ENCODE peak calls at places on chromosomes 11 and 22, in six cellular contexts. Z is stomach; K is effector memory CD4-positive, alpha-beta T cell; D is right cardiac atrium; S is body of pancreas; L is IMR-90. V is an unnamed sample.

GRCh38 chr11:13800901-13801300 is 132.4 kb downstream of the FAR1 start:
- DNase-seq in D (no peak), Z (no peak), S (no peak), L (no peak), K (no peak), V (no peak)

GRCh38 chr22:17710023-17710422 is 64.2 kb downstream of the BID start:
- DNase-seq in D (no peak), S (no peak), L (no peak), K (no peak), Z (no peak), V (no peak)

GRCh38 chr11:13221722-13222121 is 55.9 kb upstream of the BMAL1 start:
- DNase-seq in D (no peak), Z (no peak), K (no peak), S (no peak), L (no peak), V (no peak)

GRCh38 chr11:129267716-129268115 is 75.6 kb upstream of the ARHGAP32 start:
- DNase-seq in D (no peak), S (no peak), Z (no peak), K (no peak), L (no peak), V (no peak)

GRCh38 chr11:9852465-9852864 is 188.6 kb downstream of the SWAP70 start:
- DNase-seq in K (no peak), S (no peak), D (no peak), Z (no peak), L (no peak), V (no peak)

GRCh38 chr11:45556851-45557707 is 108.3 kb downstream of the CHST1 start:
- DNase-seq in L (no peak), S (no peak), Z (no peak), K (no peak), D (peak; percentile 81), V (no peak)

GRCh38 chr11:118277312-118277711 is 13.2 kb upstream of the MPZL2 start:
- DNase-seq in L (peak; percentile 36), K (no peak), S (no peak), Z (peak; percentile 41), D (no peak), V (no peak)

GRCh38 chr11:118619444-118620205 is 12.2 kb downstream of the PHLDB1 start:
- DNase-seq in Z (no peak), D (peak; percentile 83), S (no peak), K (no peak), L (peak; percentile 98), V (no peak)

GRCh38 chr22:30252411-30253204 is 6.0 kb upstream of the LIF start:
- DNase-seq in K (no peak), L (no peak), Z (peak; percentile 41), S (no peak), D (no peak), V (peak; percentile 76)

GRCh38 chr11:63567044-63567840 is 4.1 kb upstream of the PLAAT2 start:
- DNase-seq in S (peak; percentile 44), Z (no peak), D (no peak), L (peak; percentile 88), K (peak; percentile 73), V (peak; percentile 55)

GRCh38 chr11:2762451-2762850 is 62.7 kb upstream of the KCNQ1OT1 start:
- DNase-seq in S (no peak), L (no peak), D (no peak), K (no peak), Z (peak; percentile 22), V (peak; percentile 15)

GRCh38 chr22:40325315-40325714 is 21.0 kb upstream of the ADSL start:
- DNase-seq in D (no peak), K (peak; percentile 20), Z (no peak), L (no peak), S (no peak), V (no peak)

GRCh38 chr11:27998552-27998951 is 109.4 kb downstream of the KIF18A start:
- DNase-seq in K (no peak), S (no peak), D (no peak), L (no peak), Z (no peak), V (no peak)

GRCh38 chr11:78281511-78281910 is 92.8 kb downstream of the USP35 start:
- DNase-seq in S (no peak), Z (no peak), L (peak; percentile 23), D (no peak), K (no peak), V (no peak)

GRCh38 chr22:30251661-30252226 is 5.2 kb upstream of the LIF start:
- DNase-seq in K (no peak), Z (no peak), S (no peak), D (peak; percentile 62), L (peak; percentile 82), V (no peak)

GRCh38 chr11:12118940-12119339 is 8.6 kb downstream of the MICAL2 start:
- DNase-seq in S (no peak), K (no peak), L (peak; percentile 46), Z (no peak), D (no peak), V (no peak)

GRCh38 chr11:77346906-77347603 is 45.6 kb upstream of the GDPD4 start:
- DNase-seq in K (no peak), S (no peak), L (peak; percentile 94), D (no peak), Z (no peak), V (no peak)

GRCh38 chr11:45212566-45213315 is 66.3 kb downstream of the PRDM11 start:
- DNase-seq in S (no peak), Z (no peak), K (no peak), L (no peak), D (no peak), V (no peak)

GRCh38 chr11:104148074-104148473 is 15.9 kb downstream of the PDGFD start:
- DNase-seq in L (peak; percentile 74), K (no peak), S (no peak), D (no peak), Z (no peak), V (no peak)

GRCh38 chr22:30036656-30037055 is 43.6 kb upstream of the HORMAD2 start:
- DNase-seq in S (no peak), L (peak; percentile 28), D (no peak), K (no peak), Z (no peak), V (no peak)

GRCh38 chr22:45579806-45580702 is 77.4 kb downstream of the FBLN1 start:
- DNase-seq in Z (no peak), K (no peak), S (no peak), D (peak; percentile 8), L (no peak), V (no peak)

GRCh38 chr11:68843052-68843561 is 1.4 kb upstream of the CPT1A start:
- DNase-seq in D (no peak), K (peak; percentile 29), L (peak; percentile 29), S (no peak), Z (peak; percentile 63), V (peak; percentile 32)

GRCh38 chr11:68682531-68682931 is 1.8 kb upstream of the GAL start:
- DNase-seq in K (no peak), L (peak; percentile 24), S (no peak), Z (no peak), D (no peak), V (no peak)

GRCh38 chr11:96094156-96094555 is 170.2 kb upstream of the MTMR2 start:
- DNase-seq in Z (no peak), S (no peak), D (no peak), L (no peak), K (no peak), V (no peak)

GRCh38 chr11:96097844-96098421 is 174.0 kb upstream of the MTMR2 start:
- DNase-seq in Z (no peak), S (no peak), K (no peak), D (no peak), L (peak; percentile 36), V (peak; percentile 43)

GRCh38 chr11:96096360-96096759 is 172.5 kb upstream of the MTMR2 start:
- DNase-seq in D (no peak), L (no peak), K (no peak), Z (no peak), S (no peak), V (no peak)

GRCh38 chr11:96098511-96099241 is 174.8 kb upstream of the MTMR2 start:
- DNase-seq in D (no peak), Z (no peak), L (peak; percentile 59), S (peak; percentile 15), K (no peak), V (peak; percentile 43)

GRCh38 chr11:96095884-96096301 is 172.0 kb upstream of the MTMR2 start:
- DNase-seq in L (no peak), K (no peak), S (peak; percentile 51), D (no peak), Z (peak; percentile 58), V (peak; percentile 53)
- H3K27ac ChIP-seq in L (no peak overlapping the region), K (no peak overlapping the region), S (peak overlapping the region; percentile 53), D (no peak overlapping the region), Z (peak overlapping the region; percentile 79), V (peak overlapping the region; percentile 28)

GRCh38 chr22:37229012-37229804 is 14.9 kb downstream of the RAC2 start:
- DNase-seq in L (peak; percentile 87), D (no peak), S (no peak), K (no peak), Z (no peak), V (no peak)
- H3K27ac ChIP-seq in L (peak overlapping the region; percentile 15), D (no peak overlapping the region), S (no peak overlapping the region), K (peak overlapping the region; percentile 91), Z (peak overlapping the region; percentile 87), V (peak overlapping the region; percentile 69)

GRCh38 chr11:17986007-17986710 is 26.7 kb downstream of the SERGEF start:
- DNase-seq in Z (no peak), L (peak; percentile 90), D (peak; percentile 56), S (no peak), K (no peak), V (no peak)
- H3K27ac ChIP-seq in Z (no peak overlapping the region), L (no peak overlapping the region), D (no peak overlapping the region), S (no peak overlapping the region), K (no peak overlapping the region), V (no peak overlapping the region)

DNA sequence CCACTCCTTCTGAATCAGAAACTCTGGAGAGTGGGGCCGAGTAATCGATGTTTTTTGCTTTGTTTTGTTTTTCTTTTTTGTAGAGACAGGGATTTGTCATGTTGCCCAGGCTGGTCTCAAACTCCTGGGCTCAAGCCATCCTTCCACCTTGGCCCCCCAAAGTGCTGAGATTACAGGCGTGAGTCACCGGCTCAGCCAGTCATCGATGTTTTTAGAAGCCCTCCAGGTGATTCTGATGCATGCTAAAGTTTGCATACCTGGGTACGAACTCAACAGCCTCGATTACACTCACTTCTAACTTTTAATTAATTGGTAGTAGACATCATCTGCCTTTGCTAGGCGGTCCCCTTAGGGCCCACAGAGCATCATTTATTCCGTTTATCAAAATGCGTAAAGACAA is 50.3 kb downstream of the C11orf71 start:
- DNase-seq in S (no peak), K (no peak), L (no peak), Z (no peak), D (no peak), V (no peak)
- H3K27ac ChIP-seq in S (no peak overlapping the region), K (no peak overlapping the region), L (no peak overlapping the region), Z (no peak overlapping the region), D (no peak overlapping the region), V (no peak overlapping the region)

GRCh38 chr11:61487342-61488025 is 21.1 kb upstream of the LRRC10B start:
- DNase-seq in D (no peak), L (no peak), S (no peak), K (no peak), Z (no peak), V (no peak)

GRCh38 chr11:61489833-61490585 is 18.5 kb upstream of the LRRC10B start:
- DNase-seq in S (no peak), K (no peak), D (no peak), Z (no peak), L (peak; percentile 10), V (no peak)

GRCh38 chr11:61486004-61486615 is 22.4 kb upstream of the LRRC10B start:
- DNase-seq in L (no peak), S (no peak), Z (no peak), K (no peak), D (no peak), V (no peak)

GRCh38 chr11:61486779-61487178 is 21.8 kb upstream of the LRRC10B start:
- DNase-seq in Z (no peak), D (no peak), K (no peak), S (no peak), L (no peak), V (no peak)

GRCh38 chr11:61488651-61489291 is 19.8 kb upstream of the LRRC10B start:
- DNase-seq in K (no peak), Z (peak; percentile 74), S (peak; percentile 79), L (no peak), D (peak; percentile 71), V (peak; percentile 93)
- H3K27ac ChIP-seq in K (no peak overlapping the region), Z (peak overlapping the region; percentile 42), S (peak overlapping the region; percentile 58), L (no peak overlapping the region), D (peak overlapping the region; percentile 35), V (peak overlapping the region; percentile 53)